ENCODE peak calls at places on chromosomes 6 and 20, in four cellular contexts. One of them, this sample, is unnamed.

GRCh38 chr6:39517763-39518162 is 195.3 kb upstream of the KCNK16 start:
- DNase-seq in NCI-H1092: no peak
- DNase-seq in hippocampal formation: no peak
- DNase-seq in GM23338: no peak
- DNase-seq in this sample: no peak

GRCh38 chr6:119116712-119117281 is 38.3 kb upstream of the FAM184A start:
- DNase-seq in NCI-H1092: no peak
- DNase-seq in hippocampal formation: no peak
- DNase-seq in GM23338: peak; percentile 50
- DNase-seq in this sample: no peak

GRCh38 chr6:3617681-3618299 is 133.7 kb downstream of the PXDC1 start:
- DNase-seq in NCI-H1092: no peak
- DNase-seq in hippocampal formation: no peak
- DNase-seq in GM23338: no peak
- DNase-seq in this sample: no peak

GRCh38 chr6:11275598-11275997 is 43.1 kb upstream of the NEDD9 start:
- DNase-seq in NCI-H1092: no peak
- DNase-seq in hippocampal formation: no peak
- DNase-seq in GM23338: no peak
- DNase-seq in this sample: no peak

GRCh38 chr6:22929228-22929627 is 359.9 kb downstream of the HDGFL1 start:
- DNase-seq in NCI-H1092: no peak
- DNase-seq in hippocampal formation: no peak
- DNase-seq in GM23338: no peak
- DNase-seq in this sample: no peak

GRCh38 chr20:2759603-2760360 is 40.6 kb downstream of the CPXM1 start:
- DNase-seq in NCI-H1092: no peak
- DNase-seq in hippocampal formation: no peak
- DNase-seq in GM23338: no peak
- DNase-seq in this sample: no peak

GRCh38 chr6:139135578-139136545 is 982 bp downstream of the HECA start:
- DNase-seq in NCI-H1092: no peak
- DNase-seq in hippocampal formation: peak; percentile 22
- DNase-seq in GM23338: peak; percentile 45
- DNase-seq in this sample: peak; percentile 62

GRCh38 chr6:162922816-162923215 is 195.0 kb downstream of the PACRG start:
- DNase-seq in NCI-H1092: no peak
- DNase-seq in hippocampal formation: no peak
- DNase-seq in GM23338: no peak
- DNase-seq in this sample: no peak

GRCh38 chr6:16249971-16250370 is 11.6 kb downstream of the GMPR start:
- DNase-seq in NCI-H1092: no peak
- DNase-seq in hippocampal formation: peak; percentile 16
- DNase-seq in GM23338: no peak
- DNase-seq in this sample: no peak